ENCODE peak calls at places on chromosomes 13 and 19, in seven cellular contexts. F, O, U, M, B, I and E are unnamed samples.
A peak's percentile ranks its signal among the peaks of the same experiment; 100 is the strongest.

GRCh38 chr19:34067861-34068271 is 104.4 kb upstream of the LSM14A start:
- DNase-seq in F (no peak), O (no peak), U (no peak), M (no peak), B (no peak), I (no peak), E (no peak)

GRCh38 chr19:33784432-33784831 is 12.2 kb upstream of the KCTD15 start:
- DNase-seq in F (no peak), O (no peak), U (no peak), M (no peak), B (no peak), I (no peak), E (no peak)

GRCh38 chr19:6610934-6611370 is 20.0 kb upstream of the CD70 start:
- DNase-seq in F (no peak), O (no peak), U (no peak), M (no peak), B (no peak), I (no peak), E (no peak)

GRCh38 chr19:49387936-49388372 is at the start of gene KASH5:
- DNase-seq in F (peak; percentile 69), O (peak; percentile 61), U (peak; percentile 2), M (peak; percentile 71), B (peak; percentile 74), I (no peak), E (peak; percentile 87)

GRCh38 chr13:21573920-21574712 is 29.9 kb downstream of the MICU2 start:
- DNase-seq in F (no peak), O (no peak), U (no peak), M (no peak), B (no peak), I (peak; percentile 54), E (no peak)

GRCh38 chr13:97855570-97855970 is 97.9 kb upstream of the IPO5 start:
- DNase-seq in F (peak; percentile 20), O (no peak), U (no peak), M (no peak), B (peak; percentile 10), I (peak; percentile 71), E (no peak)

GRCh38 chr19:843180-843835 is 2.5 kb downstream of the PRTN3 start:
- DNase-seq in F (no peak), O (no peak), U (no peak), M (no peak), B (no peak), I (peak; percentile 51), E (peak; percentile 72)

GRCh38 chr13:100800283-100800875 is 125.8 kb upstream of the TMTC4 start:
- DNase-seq in F (no peak), O (no peak), U (no peak), M (no peak), B (no peak), I (no peak), E (no peak)

GRCh38 chr13:30984620-30985019 is 52.2 kb downstream of the TEX26 start:
- DNase-seq in F (no peak), O (no peak), U (no peak), M (no peak), B (peak; percentile 28), I (no peak), E (no peak)

GRCh38 chr19:49295208-49295880 is 29.6 kb downstream of the SLC6A16 start:
- DNase-seq in F (no peak), O (no peak), U (no peak), M (no peak), B (no peak), I (no peak), E (no peak)

GRCh38 chr19:2602391-2603181 is 99.9 kb downstream of the GNG7 start:
- DNase-seq in F (peak; percentile 90), O (no peak), U (peak; percentile 18), M (no peak), B (no peak), I (peak; percentile 95), E (peak; percentile 83)